ENCODE peak calls at places on chromosome 7, in nine cellular contexts. One of them, this sample, is unnamed.

GRCh38 chr7:67653856-67654442 is 657.3 kb downstream of the TYW1 start:
- ATAC-seq in stimulated activated naive CD8-positive, alpha-beta T cell treated with anti-CD3 and anti-CD28 coated beads, Interleukin-15, Interleukin-2, amounts not matched to agents 100 U/mL and 50 U/mL, for 24 hours: no peak
- ATAC-seq in activated CD4-positive, alpha-beta T cell treated with anti-CD3 and anti-CD28 coated beads for 36 hours: no peak
- ATAC-seq in natural killer cell: no peak
- ATAC-seq in body of pancreas: no peak
- ATAC-seq in pancreas: no peak
- ATAC-seq in effector memory CD8-positive, alpha-beta T cell: no peak
- ATAC-seq in aorta: no peak
- ATAC-seq in left colon: no peak
- ATAC-seq in this sample: no peak

GRCh38 chr7:18958627-18959026 is 158.8 kb downstream of the TWIST1 start:
- ATAC-seq in stimulated activated naive CD8-positive, alpha-beta T cell treated with anti-CD3 and anti-CD28 coated beads, Interleukin-15, Interleukin-2, amounts not matched to agents 100 U/mL and 50 U/mL, for 24 hours: no peak
- ATAC-seq in activated CD4-positive, alpha-beta T cell treated with anti-CD3 and anti-CD28 coated beads for 36 hours: no peak
- ATAC-seq in natural killer cell: no peak
- ATAC-seq in body of pancreas: no peak
- ATAC-seq in pancreas: no peak
- ATAC-seq in effector memory CD8-positive, alpha-beta T cell: no peak
- ATAC-seq in aorta: no peak
- ATAC-seq in left colon: no peak
- ATAC-seq in this sample: no peak

GRCh38 chr7:23228412-23228811 is 18.2 kb upstream of the GPNMB start:
- ATAC-seq in stimulated activated naive CD8-positive, alpha-beta T cell treated with anti-CD3 and anti-CD28 coated beads, Interleukin-15, Interleukin-2, amounts not matched to agents 100 U/mL and 50 U/mL, for 24 hours: no peak
- ATAC-seq in activated CD4-positive, alpha-beta T cell treated with anti-CD3 and anti-CD28 coated beads for 36 hours: no peak
- ATAC-seq in natural killer cell: no peak
- ATAC-seq in body of pancreas: no peak
- ATAC-seq in pancreas: no peak
- ATAC-seq in effector memory CD8-positive, alpha-beta T cell: no peak
- ATAC-seq in aorta: no peak
- ATAC-seq in left colon: no peak
- ATAC-seq in this sample: no peak

GRCh38 chr7:82616059-82616723 is 172.6 kb upstream of the CACNA2D1 start:
- ATAC-seq in stimulated activated naive CD8-positive, alpha-beta T cell treated with anti-CD3 and anti-CD28 coated beads, Interleukin-15, Interleukin-2, amounts not matched to agents 100 U/mL and 50 U/mL, for 24 hours: no peak
- ATAC-seq in activated CD4-positive, alpha-beta T cell treated with anti-CD3 and anti-CD28 coated beads for 36 hours: no peak
- ATAC-seq in natural killer cell: no peak
- ATAC-seq in body of pancreas: no peak
- ATAC-seq in pancreas: peak; percentile 63
- ATAC-seq in effector memory CD8-positive, alpha-beta T cell: no peak
- ATAC-seq in aorta: no peak
- ATAC-seq in left colon: peak; percentile 25
- ATAC-seq in this sample: no peak

GRCh38 chr7:115561341-115562110 is 469.0 kb downstream of the TFEC start:
- ATAC-seq in stimulated activated naive CD8-positive, alpha-beta T cell treated with anti-CD3 and anti-CD28 coated beads, Interleukin-15, Interleukin-2, amounts not matched to agents 100 U/mL and 50 U/mL, for 24 hours: no peak
- ATAC-seq in activated CD4-positive, alpha-beta T cell treated with anti-CD3 and anti-CD28 coated beads for 36 hours: no peak
- ATAC-seq in natural killer cell: no peak
- ATAC-seq in body of pancreas: no peak
- ATAC-seq in pancreas: no peak
- ATAC-seq in effector memory CD8-positive, alpha-beta T cell: no peak
- ATAC-seq in aorta: no peak
- ATAC-seq in left colon: no peak
- ATAC-seq in this sample: peak; percentile 34

GRCh38 chr7:150909192-150909591 is 56.9 kb downstream of the AOC1 start:
- ATAC-seq in stimulated activated naive CD8-positive, alpha-beta T cell treated with anti-CD3 and anti-CD28 coated beads, Interleukin-15, Interleukin-2, amounts not matched to agents 100 U/mL and 50 U/mL, for 24 hours: peak; percentile 56
- ATAC-seq in activated CD4-positive, alpha-beta T cell treated with anti-CD3 and anti-CD28 coated beads for 36 hours: peak; percentile 74
- ATAC-seq in natural killer cell: peak; percentile 78
- ATAC-seq in body of pancreas: no peak
- ATAC-seq in pancreas: no peak
- ATAC-seq in effector memory CD8-positive, alpha-beta T cell: peak; percentile 99
- ATAC-seq in aorta: no peak
- ATAC-seq in left colon: no peak
- ATAC-seq in this sample: peak; percentile 69

GRCh38 chr7:152406491-152406890 is 29.3 kb downstream of the KMT2C start:
- ATAC-seq in stimulated activated naive CD8-positive, alpha-beta T cell treated with anti-CD3 and anti-CD28 coated beads, Interleukin-15, Interleukin-2, amounts not matched to agents 100 U/mL and 50 U/mL, for 24 hours: no peak
- ATAC-seq in activated CD4-positive, alpha-beta T cell treated with anti-CD3 and anti-CD28 coated beads for 36 hours: no peak
- ATAC-seq in natural killer cell: no peak
- ATAC-seq in body of pancreas: no peak
- ATAC-seq in pancreas: peak; percentile 6
- ATAC-seq in effector memory CD8-positive, alpha-beta T cell: no peak
- ATAC-seq in aorta: peak; percentile 42
- ATAC-seq in left colon: no peak
- ATAC-seq in this sample: peak; percentile 15

GRCh38 chr7:150339369-150339768 is 2.1 kb downstream of the RARRES2 start:
- ATAC-seq in stimulated activated naive CD8-positive, alpha-beta T cell treated with anti-CD3 and anti-CD28 coated beads, Interleukin-15, Interleukin-2, amounts not matched to agents 100 U/mL and 50 U/mL, for 24 hours: peak; percentile 4
- ATAC-seq in activated CD4-positive, alpha-beta T cell treated with anti-CD3 and anti-CD28 coated beads for 36 hours: no peak
- ATAC-seq in natural killer cell: no peak
- ATAC-seq in body of pancreas: no peak
- ATAC-seq in pancreas: no peak
- ATAC-seq in effector memory CD8-positive, alpha-beta T cell: no peak
- ATAC-seq in aorta: no peak
- ATAC-seq in left colon: no peak
- ATAC-seq in this sample: no peak

GRCh38 chr7:92835140-92835850 is 1.1 kb downstream of the CDK6 start:
- ATAC-seq in stimulated activated naive CD8-positive, alpha-beta T cell treated with anti-CD3 and anti-CD28 coated beads, Interleukin-15, Interleukin-2, amounts not matched to agents 100 U/mL and 50 U/mL, for 24 hours: peak; percentile 9
- ATAC-seq in activated CD4-positive, alpha-beta T cell treated with anti-CD3 and anti-CD28 coated beads for 36 hours: peak; percentile 1
- ATAC-seq in natural killer cell: peak; percentile 40
- ATAC-seq in body of pancreas: peak; percentile 29
- ATAC-seq in pancreas: peak; percentile 27
- ATAC-seq in effector memory CD8-positive, alpha-beta T cell: peak; percentile 11
- ATAC-seq in aorta: peak; percentile 35
- ATAC-seq in left colon: peak; percentile 34
- ATAC-seq in this sample: peak; percentile 4

GRCh38 chr7:46544396-46545008 is 623.4 kb upstream of the IGFBP3 start:
- ATAC-seq in stimulated activated naive CD8-positive, alpha-beta T cell treated with anti-CD3 and anti-CD28 coated beads, Interleukin-15, Interleukin-2, amounts not matched to agents 100 U/mL and 50 U/mL, for 24 hours: no peak
- ATAC-seq in activated CD4-positive, alpha-beta T cell treated with anti-CD3 and anti-CD28 coated beads for 36 hours: no peak
- ATAC-seq in natural killer cell: no peak
- ATAC-seq in body of pancreas: no peak
- ATAC-seq in pancreas: no peak
- ATAC-seq in effector memory CD8-positive, alpha-beta T cell: no peak
- ATAC-seq in aorta: no peak
- ATAC-seq in left colon: no peak
- ATAC-seq in this sample: no peak

GRCh38 chr7:74417419-74417971 is 36.2 kb upstream of the GTF2IRD1 start:
- ATAC-seq in stimulated activated naive CD8-positive, alpha-beta T cell treated with anti-CD3 and anti-CD28 coated beads, Interleukin-15, Interleukin-2, amounts not matched to agents 100 U/mL and 50 U/mL, for 24 hours: no peak
- ATAC-seq in activated CD4-positive, alpha-beta T cell treated with anti-CD3 and anti-CD28 coated beads for 36 hours: peak; percentile 74
- ATAC-seq in natural killer cell: peak; percentile 69
- ATAC-seq in body of pancreas: peak; percentile 92
- ATAC-seq in pancreas: peak; percentile 98
- ATAC-seq in effector memory CD8-positive, alpha-beta T cell: peak; percentile 61
- ATAC-seq in aorta: peak; percentile 94
- ATAC-seq in left colon: peak; percentile 91
- ATAC-seq in this sample: peak; percentile 76

GRCh38 chr7:148340881-148341280 is 249.7 kb upstream of the C7orf33 start:
- ATAC-seq in stimulated activated naive CD8-positive, alpha-beta T cell treated with anti-CD3 and anti-CD28 coated beads, Interleukin-15, Interleukin-2, amounts not matched to agents 100 U/mL and 50 U/mL, for 24 hours: no peak
- ATAC-seq in activated CD4-positive, alpha-beta T cell treated with anti-CD3 and anti-CD28 coated beads for 36 hours: no peak
- ATAC-seq in natural killer cell: no peak
- ATAC-seq in body of pancreas: no peak
- ATAC-seq in pancreas: no peak
- ATAC-seq in effector memory CD8-positive, alpha-beta T cell: no peak
- ATAC-seq in aorta: no peak
- ATAC-seq in left colon: no peak
- ATAC-seq in this sample: no peak

GRCh38 chr7:129865932-129866214 is 86.9 kb downstream of the UBE2H start:
- ATAC-seq in stimulated activated naive CD8-positive, alpha-beta T cell treated with anti-CD3 and anti-CD28 coated beads, Interleukin-15, Interleukin-2, amounts not matched to agents 100 U/mL and 50 U/mL, for 24 hours: no peak
- ATAC-seq in activated CD4-positive, alpha-beta T cell treated with anti-CD3 and anti-CD28 coated beads for 36 hours: no peak
- ATAC-seq in natural killer cell: no peak
- ATAC-seq in body of pancreas: no peak
- ATAC-seq in pancreas: no peak
- ATAC-seq in effector memory CD8-positive, alpha-beta T cell: peak; percentile 56
- ATAC-seq in aorta: no peak
- ATAC-seq in left colon: no peak
- ATAC-seq in this sample: peak; percentile 34

GRCh38 chr7:49781996-49782395 is 8.6 kb downstream of the VWC2 start:
- ATAC-seq in stimulated activated naive CD8-positive, alpha-beta T cell treated with anti-CD3 and anti-CD28 coated beads, Interleukin-15, Interleukin-2, amounts not matched to agents 100 U/mL and 50 U/mL, for 24 hours: no peak
- ATAC-seq in activated CD4-positive, alpha-beta T cell treated with anti-CD3 and anti-CD28 coated beads for 36 hours: no peak
- ATAC-seq in natural killer cell: no peak
- ATAC-seq in body of pancreas: no peak
- ATAC-seq in pancreas: no peak
- ATAC-seq in effector memory CD8-positive, alpha-beta T cell: no peak
- ATAC-seq in aorta: no peak
- ATAC-seq in left colon: no peak
- ATAC-seq in this sample: no peak

GRCh38 chr7:124085168-124085567 is 52.3 kb upstream of the TMEM229A start:
- ATAC-seq in stimulated activated naive CD8-positive, alpha-beta T cell treated with anti-CD3 and anti-CD28 coated beads, Interleukin-15, Interleukin-2, amounts not matched to agents 100 U/mL and 50 U/mL, for 24 hours: no peak
- ATAC-seq in activated CD4-positive, alpha-beta T cell treated with anti-CD3 and anti-CD28 coated beads for 36 hours: no peak
- ATAC-seq in natural killer cell: no peak
- ATAC-seq in body of pancreas: peak; percentile 99
- ATAC-seq in pancreas: peak; percentile 96
- ATAC-seq in effector memory CD8-positive, alpha-beta T cell: no peak
- ATAC-seq in aorta: no peak
- ATAC-seq in left colon: peak; percentile 96
- ATAC-seq in this sample: no peak

GRCh38 chr7:156585025-156585648 is 55.4 kb upstream of the RNF32 start:
- ATAC-seq in stimulated activated naive CD8-positive, alpha-beta T cell treated with anti-CD3 and anti-CD28 coated beads, Interleukin-15, Interleukin-2, amounts not matched to agents 100 U/mL and 50 U/mL, for 24 hours: no peak
- ATAC-seq in activated CD4-positive, alpha-beta T cell treated with anti-CD3 and anti-CD28 coated beads for 36 hours: no peak
- ATAC-seq in natural killer cell: no peak
- ATAC-seq in body of pancreas: no peak
- ATAC-seq in pancreas: no peak
- ATAC-seq in effector memory CD8-positive, alpha-beta T cell: no peak
- ATAC-seq in aorta: no peak
- ATAC-seq in left colon: no peak
- ATAC-seq in this sample: no peak

GRCh38 chr7:87318741-87319140 is 26.7 kb upstream of the CROT start:
- ATAC-seq in stimulated activated naive CD8-positive, alpha-beta T cell treated with anti-CD3 and anti-CD28 coated beads, Interleukin-15, Interleukin-2, amounts not matched to agents 100 U/mL and 50 U/mL, for 24 hours: no peak
- ATAC-seq in activated CD4-positive, alpha-beta T cell treated with anti-CD3 and anti-CD28 coated beads for 36 hours: no peak
- ATAC-seq in natural killer cell: peak; percentile 21
- ATAC-seq in body of pancreas: no peak
- ATAC-seq in pancreas: no peak
- ATAC-seq in effector memory CD8-positive, alpha-beta T cell: peak; percentile 46
- ATAC-seq in aorta: no peak
- ATAC-seq in left colon: peak; percentile 63
- ATAC-seq in this sample: peak; percentile 13

GRCh38 chr7:66125052-66125694 is 10.5 kb downstream of the CRCP start:
- ATAC-seq in stimulated activated naive CD8-positive, alpha-beta T cell treated with anti-CD3 and anti-CD28 coated beads, Interleukin-15, Interleukin-2, amounts not matched to agents 100 U/mL and 50 U/mL, for 24 hours: no peak
- ATAC-seq in activated CD4-positive, alpha-beta T cell treated with anti-CD3 and anti-CD28 coated beads for 36 hours: peak; percentile 43
- ATAC-seq in natural killer cell: peak; percentile 51
- ATAC-seq in body of pancreas: no peak
- ATAC-seq in pancreas: peak; percentile 31
- ATAC-seq in effector memory CD8-positive, alpha-beta T cell: peak; percentile 60
- ATAC-seq in aorta: no peak
- ATAC-seq in left colon: no peak
- ATAC-seq in this sample: no peak

This sample was measured in activated T-helper 17 cell treated with anti-CD3 and anti-CD28 coated beads, Interleukin-2, amount 50 U/mL, for 72 hours.